ENCODE peak calls at places on chromosomes 2 and 18, in ten cellular contexts. G is psoas muscle, T is tibial nerve, X is tibial artery, B is cardiac muscle cell, P is kidney, M is neural progenitor cell, E is A549, D is prostate gland, Y is brain microvascular endothelial cell. Q is an unnamed sample.

GRCh38 chr2:201798252-201798918 is 8.0 kb upstream of the CDK15 start:
- DNase-seq in G (no peak), T (no peak), X (no peak), B (no peak), P (no peak), M (no peak), E (peak), D (no peak), Y (peak), Q (no peak)

GRCh38 chr2:238389985-238390682 is 36.6 kb upstream of the ASB1 start:
- DNase-seq in G (no peak), T (peak), X (no peak), B (peak), P (no peak), M (no peak), E (no peak), D (peak), Y (no peak), Q (no peak)

GRCh38 chr2:49113046-49113445 is 41.3 kb downstream of the FSHR start:
- DNase-seq in G (no peak), T (no peak), X (no peak), B (no peak), P (no peak), M (no peak), E (no peak), D (no peak), Y (no peak), Q (no peak)

GRCh38 chr2:36485521-36485920 is 112.4 kb downstream of the FEZ2 start:
- DNase-seq in G (no peak), T (peak), X (no peak), B (no peak), P (no peak), M (no peak), E (peak), D (no peak), Y (peak), Q (no peak)

GRCh38 chr2:75562513-75562864 is 1.8 kb upstream of the EVA1A start:
- DNase-seq in G (no peak), T (no peak), X (no peak), B (no peak), P (no peak), M (no peak), E (no peak), D (no peak), Y (peak), Q (no peak)

GRCh38 chr2:172208881-172209325 is 106.2 kb upstream of the DLX2 start:
- DNase-seq in G (no peak), T (no peak), X (no peak), B (no peak), P (no peak), M (no peak), E (no peak), D (no peak), Y (peak), Q (no peak)

GRCh38 chr18:58863539-58864145 is 1.0 kb upstream of the ZNF532 start:
- DNase-seq in G (peak), T (no peak), X (peak), B (peak), P (peak), M (peak), E (peak), D (peak), Y (no peak), Q (peak)

GRCh38 chr2:113085542-113085941 is 17.8 kb downstream of the IL1F10 start:
- DNase-seq in G (no peak), T (no peak), X (no peak), B (no peak), P (no peak), M (no peak), E (no peak), D (no peak), Y (no peak), Q (no peak)

GRCh38 chr18:64019922-64020756 is 50.3 kb downstream of the SERPINB8 start:
- DNase-seq in G (no peak), T (no peak), X (no peak), B (no peak), P (no peak), M (no peak), E (no peak), D (no peak), Y (no peak), Q (no peak)

GRCh38 chr18:10787293-10787901 is 261.6 kb downstream of the NAPG start:
- DNase-seq in G (peak), T (peak), X (peak), B (peak), P (peak), M (peak), E (peak), D (peak), Y (peak), Q (peak)

GRCh38 chr2:241797441-241798080 is 11.4 kb upstream of the NEU4 start:
- DNase-seq in G (peak), T (no peak), X (peak), B (no peak), P (no peak), M (no peak), E (no peak), D (no peak), Y (no peak), Q (no peak)

GRCh38 chr18:36181898-36182506 is 5.3 kb upstream of the MOCOS start:
- DNase-seq in G (no peak), T (no peak), X (no peak), B (no peak), P (no peak), M (no peak), E (no peak), D (no peak), Y (no peak), Q (no peak)

GRCh38 chr2:151071382-151071781 is 190.3 kb downstream of the RBM43 start:
- DNase-seq in G (no peak), T (no peak), X (no peak), B (peak), P (no peak), M (peak), E (peak), D (no peak), Y (peak), Q (no peak)

GRCh38 chr18:55485666-55486065 is 102.3 kb downstream of the TCF4 start:
- DNase-seq in G (no peak), T (no peak), X (no peak), B (no peak), P (no peak), M (no peak), E (no peak), D (no peak), Y (peak), Q (no peak)

GRCh38 chr2:75290600-75291140 is 91.3 kb upstream of the TACR1 start:
- DNase-seq in G (no peak), T (no peak), X (no peak), B (peak), P (no peak), M (peak), E (peak), D (no peak), Y (no peak), Q (no peak)

GRCh38 chr2:36389081-36389480 is 33.5 kb downstream of the CRIM1 start:
- DNase-seq in G (no peak), T (no peak), X (no peak), B (peak), P (no peak), M (no peak), E (peak), D (no peak), Y (peak), Q (no peak)

GRCh38 chr18:69161383-69162028 is 239.2 kb upstream of the DOK6 start:
- DNase-seq in G (no peak), T (no peak), X (no peak), B (peak), P (peak), M (peak), E (peak), D (no peak), Y (peak), Q (no peak)

GRCh38 chr2:75276093-75277055 is 77.1 kb upstream of the TACR1 start:
- DNase-seq in G (no peak), T (no peak), X (no peak), B (no peak), P (no peak), M (no peak), E (peak), D (no peak), Y (peak), Q (no peak)

GRCh38 chr2:768484-768883 is 91.3 kb upstream of the TMEM18 start:
- DNase-seq in G (no peak), T (no peak), X (no peak), B (no peak), P (no peak), M (no peak), E (no peak), D (no peak), Y (no peak), Q (no peak)

GRCh38 chr2:55063226-55063625 is 13.0 kb upstream of the RTN4 start:
- DNase-seq in G (no peak), T (no peak), X (no peak), B (no peak), P (no peak), M (no peak), E (no peak), D (no peak), Y (no peak), Q (no peak)

GRCh38 chr2:167355796-167356195 is 467.5 kb downstream of the XIRP2 start:
- DNase-seq in G (no peak), T (no peak), X (no peak), B (no peak), P (no peak), M (no peak), E (no peak), D (no peak), Y (peak), Q (no peak)

GRCh38 chr2:200367155-200367554 is 60.7 kb downstream of the SPATS2L start:
- DNase-seq in G (no peak), T (peak), X (peak), B (no peak), P (peak), M (no peak), E (peak), D (no peak), Y (no peak), Q (no peak)

GRCh38 chr18:49234984-49235383 is 225.5 kb downstream of the DYM start:
- DNase-seq in G (no peak), T (no peak), X (no peak), B (no peak), P (no peak), M (no peak), E (no peak), D (no peak), Y (no peak), Q (no peak)

GRCh38 chr18:24656571-24656971 is 196.1 kb downstream of the HRH4 start:
- DNase-seq in G (no peak), T (no peak), X (no peak), B (no peak), P (no peak), M (no peak), E (no peak), D (no peak), Y (no peak), Q (no peak)

GRCh38 chr18:59691046-59691395 is 6.2 kb downstream of the CCBE1 start:
- DNase-seq in G (no peak), T (no peak), X (no peak), B (no peak), P (no peak), M (no peak), E (no peak), D (no peak), Y (peak), Q (no peak)

GRCh38 chr2:239354791-239355136 is 46.1 kb downstream of the HDAC4 start:
- DNase-seq in G (no peak), T (no peak), X (no peak), B (no peak), P (no peak), M (no peak), E (no peak), D (no peak), Y (no peak), Q (no peak)

GRCh38 chr2:164841719-164842623 is at the start of gene COBLL1:
- DNase-seq in G (peak), T (peak), X (peak), B (peak), P (peak), M (peak), E (peak), D (peak), Y (peak), Q (no peak)

GRCh38 chr2:63888490-63889402 is 47.0 kb downstream of the UGP2 start:
- DNase-seq in G (peak), T (peak), X (no peak), B (peak), P (no peak), M (peak), E (peak), D (peak), Y (peak), Q (peak)

GRCh38 chr2:62928015-62928414 is 122.6 kb upstream of the OTX1 start:
- DNase-seq in G (no peak), T (no peak), X (no peak), B (no peak), P (no peak), M (no peak), E (no peak), D (no peak), Y (no peak), Q (no peak)

GRCh38 chr2:46878240-46878877 is 37.2 kb downstream of the MCFD2 start:
- DNase-seq in G (no peak), T (no peak), X (no peak), B (no peak), P (no peak), M (no peak), E (no peak), D (no peak), Y (no peak), Q (no peak)

GRCh38 chr2:58708565-58708964 is 467.4 kb upstream of the FANCL start:
- DNase-seq in G (no peak), T (no peak), X (no peak), B (no peak), P (no peak), M (no peak), E (no peak), D (no peak), Y (no peak), Q (no peak)

GRCh38 chr2:16223481-16224177 is 283.3 kb downstream of the MYCN start:
- DNase-seq in G (no peak), T (no peak), X (no peak), B (no peak), P (no peak), M (no peak), E (no peak), D (no peak), Y (no peak), Q (no peak)

GRCh38 chr18:76874643-76875389 is 52.5 kb downstream of the ZNF236 start:
- DNase-seq in G (no peak), T (no peak), X (no peak), B (no peak), P (no peak), M (peak), E (no peak), D (no peak), Y (no peak), Q (peak)

GRCh38 chr2:220053919-220054318 is 426.5 kb downstream of the SLC4A3 start:
- DNase-seq in G (no peak), T (no peak), X (no peak), B (no peak), P (no peak), M (no peak), E (peak), D (no peak), Y (no peak), Q (no peak)
- TF ChIP-seq CTCF in G (no peak), T (no peak), X (no peak), B (peak), P (no peak), M (peak), E (peak), D (no peak), Y (peak), Q (no peak)

GRCh38 chr2:147628971-147629421 is 215.8 kb upstream of the ACVR2A start:
- DNase-seq in G (no peak), T (no peak), X (no peak), B (no peak), P (no peak), M (no peak), E (no peak), D (no peak), Y (no peak), Q (no peak)

GRCh38 chr2:147630585-147630984 is 214.2 kb upstream of the ACVR2A start:
- DNase-seq in G (no peak), T (no peak), X (no peak), B (no peak), P (no peak), M (no peak), E (no peak), D (no peak), Y (no peak), Q (no peak)

GRCh38 chr2:147634801-147635200 is 210.0 kb upstream of the ACVR2A start:
- DNase-seq in G (no peak), T (no peak), X (no peak), B (no peak), P (no peak), M (no peak), E (no peak), D (no peak), Y (no peak), Q (no peak)

GRCh38 chr2:147632193-147632592 is 212.6 kb upstream of the ACVR2A start:
- DNase-seq in G (no peak), T (no peak), X (no peak), B (no peak), P (no peak), M (no peak), E (no peak), D (no peak), Y (no peak), Q (no peak)

DNA sequence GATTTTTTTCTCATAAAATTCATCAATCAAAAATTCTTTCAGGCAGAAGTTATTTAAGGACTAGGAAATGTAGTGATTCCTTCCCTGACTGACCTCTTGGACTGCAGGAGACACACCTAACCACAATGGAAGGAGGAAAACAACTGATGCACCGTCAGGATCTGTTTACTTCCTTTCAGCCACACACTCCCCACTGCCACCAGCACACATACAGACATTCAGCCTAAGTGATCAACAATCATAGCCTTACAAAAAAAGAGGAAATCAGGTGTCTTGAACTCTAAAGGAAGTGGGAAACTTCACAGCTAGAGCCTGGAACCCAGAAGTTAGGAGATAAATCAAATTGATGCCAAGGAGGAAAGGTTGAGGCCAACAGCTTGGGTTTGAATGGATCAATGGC is 213.5 kb upstream of the ACVR2A start:
- DNase-seq in G (no peak), T (no peak), X (no peak), B (no peak), P (no peak), M (no peak), E (no peak), D (no peak), Y (no peak), Q (no peak)
- H3K27ac ChIP-seq in G (no peak), T (no peak), X (no peak), B (no peak), P (no peak), M (no peak), E (no peak), D (no peak), Y (no peak), Q (no peak)

DNA sequence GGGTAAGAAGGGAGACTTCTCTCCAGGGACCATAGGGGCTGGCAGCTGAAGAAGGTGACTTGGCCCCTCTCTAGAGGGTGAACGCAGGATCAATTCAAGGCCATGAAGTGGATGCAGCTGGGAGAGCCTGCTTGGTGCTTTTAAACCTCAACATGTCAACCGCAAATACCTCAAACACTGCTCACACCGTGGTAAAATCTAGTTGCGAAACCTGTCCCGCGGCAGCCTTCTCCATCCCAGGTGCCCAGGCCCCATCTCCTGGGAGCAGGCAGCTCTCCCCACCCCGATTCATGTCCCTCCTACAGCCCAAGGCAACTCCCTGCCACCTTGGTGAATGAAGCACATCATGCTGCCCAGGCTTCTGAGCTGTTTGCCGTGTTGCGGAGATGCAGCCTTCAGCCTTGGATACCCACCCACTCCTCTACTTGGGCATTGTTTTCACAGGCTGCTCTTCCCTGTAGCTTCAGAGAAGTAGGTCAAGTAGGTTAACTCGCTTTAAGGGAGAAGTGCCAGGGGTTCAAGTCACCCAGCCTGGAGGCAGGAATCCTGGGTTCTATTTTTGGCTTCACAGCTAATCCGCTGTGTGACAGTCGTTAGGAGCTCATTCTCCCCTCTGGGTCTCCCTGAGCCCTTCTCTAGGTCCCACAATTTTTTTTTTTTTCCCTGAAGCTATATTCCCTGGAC is 6.2 kb upstream of the EFR3B start:
- DNase-seq in G (no peak), T (no peak), X (no peak), B (no peak), P (no peak), M (no peak), E (no peak), D (no peak), Y (no peak), Q (no peak)
- TF ChIP-seq CTCF in G (no peak), T (no peak), X (no peak), B (no peak), P (no peak), M (no peak), E (no peak), D (no peak), Y (no peak), Q (no peak)

GRCh38 chr2:96529376-96530143 is 7.0 kb upstream of the ARID5A start:
- DNase-seq in G (no peak), T (no peak), X (no peak), B (no peak), P (no peak), M (no peak), E (no peak), D (no peak), Y (no peak), Q (no peak)

GRCh38 chr2:96527052-96527964 is 9.2 kb upstream of the ARID5A start:
- DNase-seq in G (no peak), T (no peak), X (no peak), B (peak), P (peak), M (peak), E (no peak), D (no peak), Y (no peak), Q (peak)

GRCh38 chr2:96530144-96530430 is 6.5 kb upstream of the ARID5A start:
- DNase-seq in G (no peak), T (no peak), X (no peak), B (no peak), P (no peak), M (no peak), E (no peak), D (no peak), Y (no peak), Q (no peak)

GRCh38 chr2:96527990-96528679 is 8.4 kb upstream of the ARID5A start:
- DNase-seq in G (peak), T (no peak), X (peak), B (no peak), P (no peak), M (no peak), E (no peak), D (peak), Y (peak), Q (peak)

DNA sequence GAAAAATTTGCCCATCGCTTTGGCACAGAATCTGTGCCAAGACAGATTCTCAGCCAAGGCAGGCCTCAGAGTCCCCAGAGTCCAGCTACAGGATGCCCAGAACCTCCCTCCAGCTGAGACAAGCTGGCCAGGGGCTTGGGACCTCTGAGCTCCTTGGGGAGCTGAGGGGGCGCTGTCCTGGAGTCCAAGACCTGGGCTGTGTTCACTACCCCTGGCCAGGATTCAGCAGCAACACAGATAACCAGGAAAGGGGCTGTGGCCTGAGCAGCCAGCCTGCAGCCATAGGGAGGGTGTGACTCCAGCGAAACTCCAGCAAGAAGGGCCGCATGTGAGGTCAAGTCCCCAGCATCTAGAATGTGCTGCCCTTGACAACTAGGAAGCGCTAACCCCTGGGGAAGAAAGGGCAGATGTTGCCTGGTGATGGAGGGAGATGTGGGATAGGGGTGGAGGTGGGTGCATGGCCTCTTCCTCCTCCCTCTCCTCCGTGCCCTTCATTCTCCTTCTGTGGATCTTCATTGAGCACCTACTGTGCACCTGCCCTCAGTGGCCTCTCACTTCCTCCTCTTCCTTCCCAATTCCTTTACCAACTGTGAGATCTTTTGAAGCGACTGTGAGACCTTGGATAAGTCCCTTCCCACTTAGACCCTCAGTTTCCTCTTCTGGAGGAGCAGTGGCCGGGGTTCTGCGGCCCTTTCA is 7.7 kb upstream of the ARID5A start:
- DNase-seq in G (no peak), T (no peak), X (peak), B (no peak), P (no peak), M (no peak), E (no peak), D (no peak), Y (no peak), Q (no peak)
- H3K27ac ChIP-seq in G (peak), T (peak), X (peak), B (no peak), P (peak), M (no peak), E (no peak), D (peak), Y (no peak), Q (no peak)